ENCODE peak calls at places on chromosome 22, in six cellular contexts. J is OCI-LY7, E is IMR-90, H is suprapubic skin, T is neural progenitor cell, N is fibroblast of lung. S is an unnamed sample. For H3K4me1, the result is how much of the 10 kb centered on the place peaks cover.

GRCh38 chr22:32801436-32802290 is at the start of gene TIMP3:
- DNase-seq in N (peak), J (no peak), T (peak), H (peak), E (peak), S (peak)

GRCh38 chr22:47092896-47093311 is 330.5 kb downstream of the TBC1D22A start:
- DNase-seq in N (peak), T (no peak), J (no peak), H (no peak), E (peak), S (no peak)

GRCh38 chr22:37661160-37661924 is 2.8 kb downstream of the PDXP start:
- DNase-seq in J (peak), E (peak), T (peak), H (no peak), N (peak), S (peak)

GRCh38 chr22:28799125-28799833 is 1.1 kb downstream of the XBP1 start:
- DNase-seq in N (peak), H (peak), J (peak), E (peak), T (peak), S (peak)

GRCh38 chr22:35568751-35569725 is 28.4 kb downstream of the RASD2 start:
- DNase-seq in E (peak), J (no peak), N (peak), T (no peak), H (no peak), S (no peak)

GRCh38 chr22:29757096-29757495 is 9.7 kb downstream of the ZMAT5 start:
- DNase-seq in H (no peak), N (no peak), J (no peak), E (no peak), T (no peak), S (no peak)

GRCh38 chr22:37484115-37485005 is 1.8 kb downstream of the MFNG start:
- DNase-seq in H (no peak), J (peak), T (peak), N (no peak), E (no peak), S (no peak)

GRCh38 chr22:43346521-43346929 is 3.4 kb upstream of the SCUBE1 start:
- DNase-seq in E (no peak), H (no peak), N (peak), J (peak), T (peak), S (peak)

GRCh38 chr22:19745155-19746133 is 15.1 kb upstream of the TBX1 start:
- DNase-seq in E (no peak), T (no peak), J (no peak), H (no peak), N (no peak), S (peak)

GRCh38 chr22:19890502-19891349 is 36.1 kb upstream of the GNB1L start:
- DNase-seq in N (no peak), J (peak), T (no peak), E (no peak), H (no peak), S (no peak)

GRCh38 chr22:17867160-17867785 is 93.0 kb upstream of the BID start:
- DNase-seq in H (no peak), J (no peak), T (no peak), N (no peak), E (no peak), S (peak)

GRCh38 chr22:32617271-32617670 is 142.7 kb downstream of the FBXO7 start:
- DNase-seq in H (no peak), E (peak), N (peak), T (no peak), J (no peak), S (no peak)

GRCh38 chr22:36612458-36612857 is 83.5 kb upstream of the EIF3D start:
- DNase-seq in J (no peak), E (peak), H (no peak), N (peak), T (no peak), S (no peak)

GRCh38 chr22:49574861-49575702 is 252.6 kb downstream of the BRD1 start:
- DNase-seq in J (no peak), H (peak), N (no peak), E (no peak), T (no peak), S (no peak)

GRCh38 chr22:49575703-49576081 is 252.0 kb downstream of the BRD1 start:
- DNase-seq in J (no peak), H (peak), T (no peak), E (no peak), N (no peak), S (no peak)

GRCh38 chr22:49576241-49577141 is 251.2 kb downstream of the BRD1 start:
- DNase-seq in T (no peak), N (no peak), H (peak), E (no peak), J (no peak), S (no peak)

GRCh38 chr22:49573109-49573765 is 254.4 kb downstream of the BRD1 start:
- DNase-seq in H (peak), E (no peak), J (no peak), N (no peak), T (no peak), S (no peak)

GRCh38 chr22:49574205-49574604 is 253.5 kb downstream of the BRD1 start:
- DNase-seq in H (peak), N (no peak), E (no peak), T (no peak), J (no peak), S (no peak)
- H3K4me3 ChIP-seq in H (no peak), N (no peak), E (no peak), T (no peak), J (no peak), S (no peak)

GRCh38 chr22:42333544-42333943 is 63.1 kb upstream of the TCF20 start:
- DNase-seq in E (no peak), N (no peak), T (no peak), J (no peak), H (no peak), S (no peak)

GRCh38 chr22:42337356-42337755 is 66.9 kb upstream of the TCF20 start:
- DNase-seq in N (no peak), T (no peak), H (no peak), E (no peak), J (no peak), S (no peak)

GRCh38 chr22:42334875-42335512 is 64.5 kb upstream of the TCF20 start:
- DNase-seq in T (no peak), J (no peak), H (no peak), E (no peak), N (no peak), S (no peak)

GRCh38 chr22:42336527-42337227 is 66.2 kb upstream of the TCF20 start:
- DNase-seq in T (no peak), J (no peak), H (no peak), N (no peak), E (no peak), S (no peak)

GRCh38 chr22:42335839-42336378 is 65.5 kb upstream of the TCF20 start:
- DNase-seq in J (no peak), T (no peak), H (no peak), E (no peak), N (no peak), S (peak)
- H3K4me1 ChIP-seq in J (under half), T (under half), H (under half), E (under half), N (under half), S (under half)

GRCh38 chr22:38755911-38756532 is at the start of gene SUN2:
- DNase-seq in E (peak), N (peak), J (peak), H (peak), T (peak), S (peak)
- TF ChIP-seq CTCF in E (no peak), N (no peak), J (no peak), H (no peak), T (no peak), S (no peak)

GRCh38 chr22:50482107-50483074 is 1.0 kb downstream of the ADM2 start:
- DNase-seq in N (no peak), H (no peak), E (no peak), J (no peak), T (no peak), S (no peak)
- H3K4me3 ChIP-seq in N (peak), H (peak), E (peak), J (peak), T (peak), S (peak)

GRCh38 chr22:39467390-39467901 is 10.6 kb downstream of the MGAT3 start:
- DNase-seq in T (no peak), E (no peak), N (no peak), H (no peak), J (no peak), S (no peak)

GRCh38 chr22:39468487-39469325 is 11.9 kb downstream of the MGAT3 start:
- DNase-seq in J (no peak), E (no peak), H (no peak), N (no peak), T (no peak), S (no peak)

GRCh38 chr22:39470462-39471335 is 13.9 kb downstream of the MGAT3 start:
- DNase-seq in N (no peak), H (no peak), J (no peak), T (peak), E (no peak), S (no peak)

GRCh38 chr22:39469681-39470461 is 13.1 kb downstream of the MGAT3 start:
- DNase-seq in N (no peak), T (peak), J (no peak), E (no peak), H (no peak), S (no peak)

DNA sequence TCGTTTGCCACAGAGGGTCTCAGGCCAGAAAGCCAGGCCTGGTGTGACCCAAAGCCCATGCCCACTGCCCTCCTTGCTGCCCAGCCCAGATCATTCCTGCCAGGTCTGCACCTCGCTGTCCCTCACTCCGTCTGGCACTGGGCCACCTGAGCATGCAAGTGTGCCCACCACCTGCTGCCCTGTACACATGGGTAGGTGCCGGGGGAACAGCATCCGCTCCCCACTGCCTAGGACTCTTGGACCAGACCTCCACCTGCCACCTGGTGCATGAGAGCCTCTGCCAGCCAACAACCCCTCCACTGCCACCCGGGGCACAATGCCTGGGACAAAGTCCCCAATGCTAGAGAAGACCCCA is 12.5 kb downstream of the MGAT3 start:
- DNase-seq in J (no peak), E (no peak), N (no peak), T (no peak), H (no peak), S (no peak)
- H3K4me1 ChIP-seq in J (half or more), E (under half), N (under half), T (under half), H (under half), S (under half)

GRCh38 chr22:39427751-39428596 is 28.4 kb downstream of the TAB1 start:
- DNase-seq in H (no peak), E (no peak), T (no peak), N (no peak), J (no peak), S (no peak)

GRCh38 chr22:39430576-39431150 is 26.1 kb upstream of the MGAT3 start:
- DNase-seq in J (no peak), N (no peak), E (no peak), T (no peak), H (no peak), S (no peak)

GRCh38 chr22:39429916-39430575 is 26.8 kb upstream of the MGAT3 start:
- DNase-seq in E (no peak), T (no peak), H (no peak), J (no peak), N (no peak), S (no peak)

GRCh38 chr22:39429186-39429585 is 27.6 kb upstream of the MGAT3 start:
- DNase-seq in E (no peak), J (no peak), H (no peak), N (no peak), T (no peak), S (no peak)

DNA sequence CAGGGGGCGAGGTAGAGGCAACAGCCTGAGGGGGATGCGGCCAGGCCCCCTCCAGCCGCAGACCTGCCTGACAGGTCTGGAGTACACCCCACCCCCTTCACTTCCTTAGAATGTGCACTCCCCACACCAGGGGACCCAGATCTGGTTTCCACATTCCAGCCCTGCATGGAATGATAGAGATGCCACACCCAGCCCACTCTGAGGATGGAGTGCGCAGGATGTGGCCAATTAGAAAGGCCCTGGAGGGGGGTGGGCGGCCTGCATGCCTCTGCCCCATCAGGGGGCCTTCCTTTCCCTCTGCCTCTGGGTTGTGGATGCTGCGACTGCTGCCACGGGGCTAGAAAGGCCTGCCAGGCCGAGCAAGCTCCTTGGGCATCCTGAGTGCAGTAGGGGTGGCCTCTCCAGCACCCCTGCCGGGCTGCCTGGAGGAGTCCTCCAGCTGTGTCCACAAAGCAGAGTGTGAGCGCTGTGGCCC is 28.2 kb upstream of the MGAT3 start:
- DNase-seq in J (no peak), T (peak), H (no peak), N (peak), E (no peak), S (no peak)
- TF ChIP-seq CTCF in J (no peak), T (no peak), H (no peak), N (no peak), E (no peak), S (no peak)

DNA sequence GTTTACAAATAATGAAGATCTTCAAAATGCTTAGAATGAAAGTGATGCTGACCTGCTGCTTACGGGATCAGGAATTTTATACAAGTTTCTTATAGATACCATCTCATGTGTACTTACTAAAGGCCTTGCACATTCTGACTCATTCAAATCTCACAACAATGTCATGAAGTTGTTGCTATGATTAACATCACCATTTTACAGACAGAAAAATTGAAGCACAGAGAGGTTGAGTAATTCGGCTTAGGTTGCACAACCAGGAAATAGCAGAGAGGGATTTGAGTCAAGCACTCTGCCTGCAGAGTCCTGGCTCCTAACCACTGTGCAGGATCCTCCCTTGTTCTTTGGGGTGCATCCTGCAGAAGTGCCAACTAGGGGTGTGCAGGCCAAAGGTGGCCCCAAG is 471.9 kb downstream of the MIAT start:
- DNase-seq in H (no peak), J (no peak), E (peak), N (peak), T (no peak), S (no peak)
- H3K4me3 ChIP-seq in H (no peak), J (no peak), E (no peak), N (no peak), T (no peak), S (no peak)

S was measured in BE2C.